ENCODE peak calls at places on chromosomes 6 and 20, in four cellular contexts. R is K562, C is HepG2, V is Panc1. T is an unnamed sample.

GRCh38 chr20:47493175-47493953 is 8.3 kb upstream of the NCOA3 start:
- DNase-seq in R (peak), C (peak), V (no peak), T (peak)

GRCh38 chr6:105993769-105994521 is 92.2 kb upstream of the PRDM1 start:
- DNase-seq in C (no peak), V (no peak), R (no peak), T (no peak)

GRCh38 chr6:142605922-142606321 is 304.1 kb downstream of the ADGRG6 start:
- DNase-seq in C (no peak), R (no peak), V (no peak), T (no peak)

GRCh38 chr6:144036064-144036873 is 28.2 kb upstream of the PLAGL1 start:
- DNase-seq in R (no peak), V (no peak), C (peak), T (no peak)

GRCh38 chr6:157563611-157564284 is 182.8 kb downstream of the ZDHHC14 start:
- DNase-seq in C (no peak), R (no peak), V (no peak), T (no peak)

GRCh38 chr6:122268394-122268793 is 131.1 kb upstream of the HSF2 start:
- DNase-seq in R (no peak), C (no peak), V (no peak), T (no peak)

GRCh38 chr20:2558581-2559301 is 22.4 kb downstream of the TMC2 start:
- DNase-seq in C (no peak), V (no peak), R (no peak), T (no peak)

GRCh38 chr20:57612916-57613315 is 7.3 kb downstream of the ZBP1 start:
- DNase-seq in R (no peak), C (no peak), V (no peak), T (no peak)

GRCh38 chr20:17556842-17557674 is 12.8 kb upstream of the DSTN start:
- DNase-seq in R (no peak), V (no peak), C (no peak), T (no peak)

GRCh38 chr6:154380733-154381132 is 24.1 kb upstream of the IPCEF1 start:
- DNase-seq in V (no peak), R (no peak), C (no peak), T (no peak)

GRCh38 chr20:33568378-33569289 is 78.7 kb downstream of the CBFA2T2 start:
- DNase-seq in R (no peak), V (no peak), C (peak), T (no peak)

GRCh38 chr20:38109657-38110524 is 55.2 kb downstream of the TGM2 start:
- DNase-seq in C (peak), R (no peak), V (peak), T (no peak)

GRCh38 chr6:128519931-128520435 is 416 bp downstream of the PTPRK start:
- DNase-seq in R (no peak), C (no peak), V (no peak), T (no peak)

GRCh38 chr6:145758086-145758485 is 22.8 kb upstream of the EPM2A start:
- DNase-seq in V (no peak), R (no peak), C (no peak), T (no peak)

GRCh38 chr20:49786671-49787370 is 25.8 kb upstream of the SLC9A8 start:
- DNase-seq in C (no peak), V (no peak), R (no peak), T (no peak)

DNA sequence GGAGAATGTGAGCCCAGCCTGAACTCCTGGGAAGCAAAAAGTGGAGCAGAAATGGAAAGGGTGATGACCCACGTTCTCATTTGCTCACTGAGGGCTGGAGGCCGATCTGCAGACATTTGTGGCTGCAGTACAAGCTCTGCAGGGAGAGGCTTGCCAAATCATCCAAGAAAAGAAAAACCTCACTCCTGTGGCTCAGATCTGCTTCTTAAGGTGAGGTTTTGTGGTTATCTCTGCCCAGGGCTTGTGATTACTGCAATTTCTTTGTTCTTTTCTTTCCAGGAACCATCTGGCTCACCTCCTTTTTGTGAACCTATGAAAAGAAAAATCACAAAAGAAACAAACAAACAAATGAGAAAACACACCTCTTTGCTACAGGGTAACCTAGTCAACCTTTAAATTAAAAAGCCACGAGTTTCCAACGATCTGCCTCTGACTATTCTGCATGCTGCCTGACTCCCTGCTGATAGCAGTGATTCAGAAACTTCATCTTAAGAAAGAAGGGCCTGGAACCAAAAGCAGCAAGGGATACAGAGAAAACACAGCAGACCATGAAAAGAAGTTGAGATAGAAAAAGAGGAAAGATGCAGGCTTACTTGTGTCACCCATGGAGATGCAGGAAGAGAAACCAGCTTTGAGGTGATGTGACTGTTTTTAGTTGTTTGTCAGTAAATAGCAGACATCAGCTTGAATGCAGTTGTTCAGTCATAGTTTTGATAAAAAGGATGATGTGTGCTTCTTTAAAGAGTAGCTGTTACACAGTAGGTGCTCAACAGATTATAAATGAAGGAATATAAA is 165.1 kb downstream of the LMBRD1 start:
- DNase-seq in R (no peak), V (no peak), C (no peak), T (no peak)
- TF ChIP-seq TCF7L2 in R (no peak), V (no peak), C (no peak), T (no peak)

GRCh38 chr6:2166717-2167116 is 78.7 kb downstream of the GMDS start:
- DNase-seq in C (no peak), V (peak), R (no peak), T (no peak)

GRCh38 chr6:2168480-2168879 is 76.9 kb downstream of the GMDS start:
- DNase-seq in C (no peak), V (no peak), R (no peak), T (no peak)

GRCh38 chr6:2165216-2165725 is 80.1 kb downstream of the GMDS start:
- DNase-seq in V (no peak), C (no peak), R (no peak), T (no peak)

GRCh38 chr6:2162089-2162465 is 83.3 kb downstream of the GMDS start:
- DNase-seq in C (no peak), V (no peak), R (no peak), T (peak)

DNA sequence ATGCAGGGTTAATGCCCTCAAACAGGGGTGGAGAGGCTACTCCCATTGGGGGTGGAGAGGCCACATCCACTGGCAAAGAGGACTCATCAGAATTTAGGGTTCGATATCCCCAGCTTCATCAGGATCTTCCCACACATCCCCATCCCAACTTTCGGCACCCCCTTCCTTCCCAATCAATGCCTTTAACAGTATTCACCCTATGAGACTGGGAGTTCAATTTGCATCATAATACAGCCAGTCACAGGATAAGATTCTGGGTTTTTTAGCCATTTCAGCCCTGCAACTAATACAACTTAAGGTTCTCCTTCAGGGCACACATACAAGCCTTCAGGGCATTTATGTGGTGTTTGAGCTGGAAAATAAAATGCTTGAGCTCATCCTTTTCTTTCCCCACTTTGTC is 80.9 kb downstream of the GMDS start:
- DNase-seq in R (no peak), V (no peak), C (no peak), T (no peak)
- TF ChIP-seq TCF7L2 in R (no peak), V (no peak), C (no peak), T (no peak)

GRCh38 chr20:12241065-12241464 is 323.4 kb downstream of the BTBD3 start:
- DNase-seq in R (no peak), V (no peak), C (no peak), T (no peak)

GRCh38 chr20:12243327-12243726 is 325.6 kb downstream of the BTBD3 start:
- DNase-seq in R (no peak), V (no peak), C (no peak), T (no peak)

DNA sequence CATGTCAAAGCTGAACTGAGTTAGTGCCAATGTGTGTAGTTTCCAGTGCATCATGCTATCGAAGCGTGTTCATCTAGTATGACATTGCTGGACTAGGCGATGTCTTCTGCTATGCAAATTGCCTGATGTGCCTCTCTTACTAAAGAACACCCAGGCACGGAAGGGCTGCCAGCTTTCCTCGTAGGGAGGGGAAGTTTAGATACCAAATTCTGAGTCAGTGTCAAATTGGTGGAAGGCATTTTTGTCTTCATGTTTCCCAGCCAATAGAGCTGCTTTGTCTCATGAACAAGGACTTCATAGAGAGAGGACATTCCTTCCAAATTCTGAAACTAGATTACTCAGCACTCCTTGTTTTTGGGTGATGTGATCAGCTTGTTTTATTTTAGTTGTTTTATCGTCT is 320.1 kb downstream of the BTBD3 start:
- DNase-seq in C (no peak), R (no peak), V (no peak), T (no peak)
- TF ChIP-seq TCF7L2 in C (no peak), R (no peak), V (no peak), T (no peak)

GRCh38 chr6:25774120-25774730 is 19.7 kb downstream of the SLC17A4 start:
- DNase-seq in C (no peak), R (no peak), V (no peak), T (no peak)
- TF ChIP-seq TCF7L2 in C (no peak), R (no peak), V (no peak), T (no peak)

DNA sequence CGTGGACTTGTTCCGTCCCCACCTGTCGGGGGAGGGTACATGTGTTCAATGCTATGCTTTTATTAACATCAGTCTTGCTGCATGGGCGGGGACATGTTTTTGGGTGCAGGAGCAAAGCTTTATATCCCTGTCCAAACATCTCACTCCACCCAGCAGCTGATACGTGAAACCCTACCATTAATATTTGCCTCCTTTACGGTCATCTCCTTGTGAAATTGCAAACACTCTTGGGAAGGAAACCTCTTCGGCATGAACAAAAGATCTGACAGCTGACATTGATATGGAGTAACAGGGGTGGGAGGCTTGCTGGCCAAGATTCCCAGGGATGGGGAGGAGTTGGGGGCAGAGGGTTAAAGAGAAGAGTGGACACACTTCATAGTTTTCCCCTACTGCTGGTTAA is 22.3 kb upstream of the VEGFA start:
- DNase-seq in C (no peak), V (no peak), R (no peak), T (no peak)
- TF ChIP-seq TCF7L2 in C (no peak), V (no peak), R (no peak), T (no peak)